ENCODE peak calls at places on chromosome 2, in ten cellular contexts. One of them, this sample, is unnamed.

GRCh38 chr2:38109732-38110181 is 33.8 kb upstream of the CYP1B1 start:
- ATAC-seq in heart right ventricle: no peak
- ATAC-seq in activated T-cell treated with anti-CD3 and anti-CD28 coated beads, Interleukin-2, amount 50 U/mL, for 4 hours: no peak
- ATAC-seq in gastroesophageal sphincter: no peak
- ATAC-seq in psoas muscle: no peak
- ATAC-seq in WTC11: no peak
- ATAC-seq in activated CD4-positive, alpha-beta T cell treated with anti-CD3 and anti-CD28 coated beads for 36 hours: no peak
- ATAC-seq in activated naive CD8-positive, alpha-beta T cell treated with anti-CD3 and anti-CD28 coated beads, Interleukin-2, amount 10 ng/mL, durations not matched to agents 7 days and 5 days: no peak
- ATAC-seq in activated CD8-positive, alpha-beta T cell treated with anti-CD3 and anti-CD28 coated beads for 36 hours: no peak
- ATAC-seq in T-helper 17 cell: no peak
- ATAC-seq in this sample: peak; percentile 22

GRCh38 chr2:55490554-55490953 is 29.0 kb upstream of the CFAP36 start:
- ATAC-seq in heart right ventricle: peak; percentile 82
- ATAC-seq in activated T-cell treated with anti-CD3 and anti-CD28 coated beads, Interleukin-2, amount 50 U/mL, for 4 hours: no peak
- ATAC-seq in gastroesophageal sphincter: no peak
- ATAC-seq in psoas muscle: peak; percentile 42
- ATAC-seq in WTC11: peak; percentile 87
- ATAC-seq in activated CD4-positive, alpha-beta T cell treated with anti-CD3 and anti-CD28 coated beads for 36 hours: no peak
- ATAC-seq in activated naive CD8-positive, alpha-beta T cell treated with anti-CD3 and anti-CD28 coated beads, Interleukin-2, amount 10 ng/mL, durations not matched to agents 7 days and 5 days: no peak
- ATAC-seq in activated CD8-positive, alpha-beta T cell treated with anti-CD3 and anti-CD28 coated beads for 36 hours: no peak
- ATAC-seq in T-helper 17 cell: no peak
- ATAC-seq in this sample: peak; percentile 38

GRCh38 chr2:160377204-160377995 is 116.2 kb downstream of the RBMS1 start:
- ATAC-seq in heart right ventricle: no peak
- ATAC-seq in activated T-cell treated with anti-CD3 and anti-CD28 coated beads, Interleukin-2, amount 50 U/mL, for 4 hours: no peak
- ATAC-seq in gastroesophageal sphincter: no peak
- ATAC-seq in psoas muscle: no peak
- ATAC-seq in WTC11: peak; percentile 58
- ATAC-seq in activated CD4-positive, alpha-beta T cell treated with anti-CD3 and anti-CD28 coated beads for 36 hours: no peak
- ATAC-seq in activated naive CD8-positive, alpha-beta T cell treated with anti-CD3 and anti-CD28 coated beads, Interleukin-2, amount 10 ng/mL, durations not matched to agents 7 days and 5 days: no peak
- ATAC-seq in activated CD8-positive, alpha-beta T cell treated with anti-CD3 and anti-CD28 coated beads for 36 hours: no peak
- ATAC-seq in T-helper 17 cell: no peak
- ATAC-seq in this sample: no peak

GRCh38 chr2:27685577-27685976 is 21.9 kb downstream of the SLC4A1AP start:
- ATAC-seq in heart right ventricle: no peak
- ATAC-seq in activated T-cell treated with anti-CD3 and anti-CD28 coated beads, Interleukin-2, amount 50 U/mL, for 4 hours: no peak
- ATAC-seq in gastroesophageal sphincter: no peak
- ATAC-seq in psoas muscle: no peak
- ATAC-seq in WTC11: no peak
- ATAC-seq in activated CD4-positive, alpha-beta T cell treated with anti-CD3 and anti-CD28 coated beads for 36 hours: no peak
- ATAC-seq in activated naive CD8-positive, alpha-beta T cell treated with anti-CD3 and anti-CD28 coated beads, Interleukin-2, amount 10 ng/mL, durations not matched to agents 7 days and 5 days: no peak
- ATAC-seq in activated CD8-positive, alpha-beta T cell treated with anti-CD3 and anti-CD28 coated beads for 36 hours: no peak
- ATAC-seq in T-helper 17 cell: no peak
- ATAC-seq in this sample: no peak

GRCh38 chr2:175259164-175259563 is 77.7 kb upstream of the ATP5MC3 start:
- ATAC-seq in heart right ventricle: no peak
- ATAC-seq in activated T-cell treated with anti-CD3 and anti-CD28 coated beads, Interleukin-2, amount 50 U/mL, for 4 hours: no peak
- ATAC-seq in gastroesophageal sphincter: no peak
- ATAC-seq in psoas muscle: no peak
- ATAC-seq in WTC11: no peak
- ATAC-seq in activated CD4-positive, alpha-beta T cell treated with anti-CD3 and anti-CD28 coated beads for 36 hours: no peak
- ATAC-seq in activated naive CD8-positive, alpha-beta T cell treated with anti-CD3 and anti-CD28 coated beads, Interleukin-2, amount 10 ng/mL, durations not matched to agents 7 days and 5 days: no peak
- ATAC-seq in activated CD8-positive, alpha-beta T cell treated with anti-CD3 and anti-CD28 coated beads for 36 hours: no peak
- ATAC-seq in T-helper 17 cell: no peak
- ATAC-seq in this sample: no peak

GRCh38 chr2:222297600-222297935 is 1.2 kb downstream of the PAX3 start:
- ATAC-seq in heart right ventricle: no peak
- ATAC-seq in activated T-cell treated with anti-CD3 and anti-CD28 coated beads, Interleukin-2, amount 50 U/mL, for 4 hours: no peak
- ATAC-seq in gastroesophageal sphincter: no peak
- ATAC-seq in psoas muscle: no peak
- ATAC-seq in WTC11: no peak
- ATAC-seq in activated CD4-positive, alpha-beta T cell treated with anti-CD3 and anti-CD28 coated beads for 36 hours: no peak
- ATAC-seq in activated naive CD8-positive, alpha-beta T cell treated with anti-CD3 and anti-CD28 coated beads, Interleukin-2, amount 10 ng/mL, durations not matched to agents 7 days and 5 days: no peak
- ATAC-seq in activated CD8-positive, alpha-beta T cell treated with anti-CD3 and anti-CD28 coated beads for 36 hours: no peak
- ATAC-seq in T-helper 17 cell: no peak
- ATAC-seq in this sample: no peak

GRCh38 chr2:99337931-99338580 is 867 bp downstream of the EIF5B start:
- ATAC-seq in heart right ventricle: no peak
- ATAC-seq in activated T-cell treated with anti-CD3 and anti-CD28 coated beads, Interleukin-2, amount 50 U/mL, for 4 hours: peak; percentile 3
- ATAC-seq in gastroesophageal sphincter: no peak
- ATAC-seq in psoas muscle: no peak
- ATAC-seq in WTC11: no peak
- ATAC-seq in activated CD4-positive, alpha-beta T cell treated with anti-CD3 and anti-CD28 coated beads for 36 hours: no peak
- ATAC-seq in activated naive CD8-positive, alpha-beta T cell treated with anti-CD3 and anti-CD28 coated beads, Interleukin-2, amount 10 ng/mL, durations not matched to agents 7 days and 5 days: no peak
- ATAC-seq in activated CD8-positive, alpha-beta T cell treated with anti-CD3 and anti-CD28 coated beads for 36 hours: no peak
- ATAC-seq in T-helper 17 cell: peak; percentile 1
- ATAC-seq in this sample: peak; percentile 1

GRCh38 chr2:17441055-17441771 is 77.0 kb downstream of the RAD51AP2 start:
- ATAC-seq in heart right ventricle: no peak
- ATAC-seq in activated T-cell treated with anti-CD3 and anti-CD28 coated beads, Interleukin-2, amount 50 U/mL, for 4 hours: no peak
- ATAC-seq in gastroesophageal sphincter: no peak
- ATAC-seq in psoas muscle: no peak
- ATAC-seq in WTC11: peak; percentile 77
- ATAC-seq in activated CD4-positive, alpha-beta T cell treated with anti-CD3 and anti-CD28 coated beads for 36 hours: no peak
- ATAC-seq in activated naive CD8-positive, alpha-beta T cell treated with anti-CD3 and anti-CD28 coated beads, Interleukin-2, amount 10 ng/mL, durations not matched to agents 7 days and 5 days: no peak
- ATAC-seq in activated CD8-positive, alpha-beta T cell treated with anti-CD3 and anti-CD28 coated beads for 36 hours: no peak
- ATAC-seq in T-helper 17 cell: no peak
- ATAC-seq in this sample: no peak

GRCh38 chr2:220512419-220512818 is 885.0 kb downstream of the SLC4A3 start:
- ATAC-seq in heart right ventricle: no peak
- ATAC-seq in activated T-cell treated with anti-CD3 and anti-CD28 coated beads, Interleukin-2, amount 50 U/mL, for 4 hours: no peak
- ATAC-seq in gastroesophageal sphincter: no peak
- ATAC-seq in psoas muscle: no peak
- ATAC-seq in WTC11: no peak
- ATAC-seq in activated CD4-positive, alpha-beta T cell treated with anti-CD3 and anti-CD28 coated beads for 36 hours: no peak
- ATAC-seq in activated naive CD8-positive, alpha-beta T cell treated with anti-CD3 and anti-CD28 coated beads, Interleukin-2, amount 10 ng/mL, durations not matched to agents 7 days and 5 days: no peak
- ATAC-seq in activated CD8-positive, alpha-beta T cell treated with anti-CD3 and anti-CD28 coated beads for 36 hours: no peak
- ATAC-seq in T-helper 17 cell: no peak
- ATAC-seq in this sample: peak; percentile 14

GRCh38 chr2:141900826-141901225 is 230.0 kb downstream of the LRP1B start:
- ATAC-seq in heart right ventricle: no peak
- ATAC-seq in activated T-cell treated with anti-CD3 and anti-CD28 coated beads, Interleukin-2, amount 50 U/mL, for 4 hours: no peak
- ATAC-seq in gastroesophageal sphincter: no peak
- ATAC-seq in psoas muscle: no peak
- ATAC-seq in WTC11: no peak
- ATAC-seq in activated CD4-positive, alpha-beta T cell treated with anti-CD3 and anti-CD28 coated beads for 36 hours: no peak
- ATAC-seq in activated naive CD8-positive, alpha-beta T cell treated with anti-CD3 and anti-CD28 coated beads, Interleukin-2, amount 10 ng/mL, durations not matched to agents 7 days and 5 days: no peak
- ATAC-seq in activated CD8-positive, alpha-beta T cell treated with anti-CD3 and anti-CD28 coated beads for 36 hours: no peak
- ATAC-seq in T-helper 17 cell: no peak
- ATAC-seq in this sample: no peak